ENCODE peak calls at places on chromosome 10, in seven cellular contexts. One of them, this sample, is unnamed.

GRCh38 chr10:63105811-63106755 is 27.0 kb upstream of the NRBF2 start:
- DNase-seq in cardiac muscle cell: peak
- DNase-seq in GM12865: no peak
- DNase-seq in BJ: no peak
- DNase-seq in brain microvascular endothelial cell: peak
- DNase-seq in K562: no peak
- DNase-seq in H1: peak
- DNase-seq in this sample: peak

GRCh38 chr10:68242051-68242450 is 10.1 kb upstream of the ATOH7 start:
- DNase-seq in cardiac muscle cell: no peak
- DNase-seq in GM12865: no peak
- DNase-seq in BJ: no peak
- DNase-seq in brain microvascular endothelial cell: no peak
- DNase-seq in K562: no peak
- DNase-seq in H1: no peak
- DNase-seq in this sample: no peak

GRCh38 chr10:53223846-53224245 is 451.3 kb upstream of the MBL2 start:
- DNase-seq in cardiac muscle cell: no peak
- DNase-seq in GM12865: no peak
- DNase-seq in BJ: no peak
- DNase-seq in brain microvascular endothelial cell: no peak
- DNase-seq in K562: no peak
- DNase-seq in H1: peak
- DNase-seq in this sample: no peak

GRCh38 chr10:568848-569247 is 120.6 kb downstream of the DIP2C start:
- DNase-seq in cardiac muscle cell: no peak
- DNase-seq in GM12865: no peak
- DNase-seq in BJ: no peak
- DNase-seq in brain microvascular endothelial cell: no peak
- DNase-seq in K562: no peak
- DNase-seq in H1: no peak
- DNase-seq in this sample: no peak

GRCh38 chr10:91462423-91462822 is 52.3 kb downstream of the HECTD2 start:
- DNase-seq in cardiac muscle cell: no peak
- DNase-seq in GM12865: no peak
- DNase-seq in BJ: peak
- DNase-seq in brain microvascular endothelial cell: peak
- DNase-seq in K562: no peak
- DNase-seq in H1: no peak
- DNase-seq in this sample: peak

GRCh38 chr10:5775705-5776104 is 37.5 kb downstream of the GDI2 start:
- DNase-seq in cardiac muscle cell: no peak
- DNase-seq in GM12865: no peak
- DNase-seq in BJ: no peak
- DNase-seq in brain microvascular endothelial cell: no peak
- DNase-seq in K562: no peak
- DNase-seq in H1: no peak
- DNase-seq in this sample: no peak

GRCh38 chr10:103919648-103920025 is 1.7 kb upstream of the STN1 start:
- DNase-seq in cardiac muscle cell: no peak
- DNase-seq in GM12865: no peak
- DNase-seq in BJ: no peak
- DNase-seq in brain microvascular endothelial cell: no peak
- DNase-seq in K562: no peak
- DNase-seq in H1: no peak
- DNase-seq in this sample: no peak

GRCh38 chr10:48309711-48310226 is 3.3 kb downstream of the MAPK8 start:
- DNase-seq in cardiac muscle cell: peak
- DNase-seq in GM12865: peak
- DNase-seq in BJ: no peak
- DNase-seq in brain microvascular endothelial cell: no peak
- DNase-seq in K562: no peak
- DNase-seq in H1: no peak
- DNase-seq in this sample: peak

GRCh38 chr10:96275685-96276418 is 4.5 kb upstream of the BLNK start:
- DNase-seq in cardiac muscle cell: no peak
- DNase-seq in GM12865: no peak
- DNase-seq in BJ: no peak
- DNase-seq in brain microvascular endothelial cell: no peak
- DNase-seq in K562: no peak
- DNase-seq in H1: no peak
- DNase-seq in this sample: no peak

GRCh38 chr10:117804470-117805011 is 242.2 kb downstream of the RAB11FIP2 start:
- DNase-seq in cardiac muscle cell: no peak
- DNase-seq in GM12865: peak
- DNase-seq in BJ: no peak
- DNase-seq in brain microvascular endothelial cell: no peak
- DNase-seq in K562: no peak
- DNase-seq in H1: no peak
- DNase-seq in this sample: no peak

GRCh38 chr10:113126506-113127192 is 176.6 kb downstream of the TCF7L2 start:
- DNase-seq in cardiac muscle cell: peak
- DNase-seq in GM12865: no peak
- DNase-seq in BJ: no peak
- DNase-seq in brain microvascular endothelial cell: peak
- DNase-seq in K562: no peak
- DNase-seq in H1: no peak
- DNase-seq in this sample: peak

GRCh38 chr10:57964371-57964770 is 303.3 kb downstream of the IPMK start:
- DNase-seq in cardiac muscle cell: peak
- DNase-seq in GM12865: no peak
- DNase-seq in BJ: no peak
- DNase-seq in brain microvascular endothelial cell: peak
- DNase-seq in K562: no peak
- DNase-seq in H1: no peak
- DNase-seq in this sample: peak

GRCh38 chr10:125060486-125060850 is 99.9 kb downstream of the CTBP2 start:
- DNase-seq in cardiac muscle cell: no peak
- DNase-seq in GM12865: no peak
- DNase-seq in BJ: no peak
- DNase-seq in brain microvascular endothelial cell: peak
- DNase-seq in K562: peak
- DNase-seq in H1: no peak
- DNase-seq in this sample: no peak

GRCh38 chr10:120477723-120478270 is 20.8 kb downstream of the PLPP4 start:
- DNase-seq in cardiac muscle cell: no peak
- DNase-seq in GM12865: no peak
- DNase-seq in BJ: no peak
- DNase-seq in brain microvascular endothelial cell: peak
- DNase-seq in K562: no peak
- DNase-seq in H1: no peak
- DNase-seq in this sample: peak

GRCh38 chr10:61271127-61271780 is 181.9 kb downstream of the TMEM26 start:
- DNase-seq in cardiac muscle cell: peak
- DNase-seq in GM12865: no peak
- DNase-seq in BJ: peak
- DNase-seq in brain microvascular endothelial cell: peak
- DNase-seq in K562: no peak
- DNase-seq in H1: no peak
- DNase-seq in this sample: peak
- H3K4me3 ChIP-seq in cardiac muscle cell: no peak
- H3K4me3 ChIP-seq in GM12865: no peak
- H3K4me3 ChIP-seq in BJ: no peak
- H3K4me3 ChIP-seq in brain microvascular endothelial cell: no peak
- H3K4me3 ChIP-seq in K562: no peak
- H3K4me3 ChIP-seq in H1: no peak
- H3K4me3 ChIP-seq in this sample: no peak

GRCh38 chr10:18008989-18009388 is 57.3 kb downstream of the SLC39A12 start:
- DNase-seq in cardiac muscle cell: peak
- DNase-seq in GM12865: no peak
- DNase-seq in BJ: no peak
- DNase-seq in brain microvascular endothelial cell: no peak
- DNase-seq in K562: no peak
- DNase-seq in H1: no peak
- DNase-seq in this sample: peak

GRCh38 chr10:18005781-18006456 is 54.2 kb downstream of the SLC39A12 start:
- DNase-seq in cardiac muscle cell: peak
- DNase-seq in GM12865: no peak
- DNase-seq in BJ: peak
- DNase-seq in brain microvascular endothelial cell: peak
- DNase-seq in K562: no peak
- DNase-seq in H1: no peak
- DNase-seq in this sample: peak

GRCh38 chr10:18000601-18001000 is 48.9 kb downstream of the SLC39A12 start:
- DNase-seq in cardiac muscle cell: no peak
- DNase-seq in GM12865: no peak
- DNase-seq in BJ: no peak
- DNase-seq in brain microvascular endothelial cell: no peak
- DNase-seq in K562: no peak
- DNase-seq in H1: no peak
- DNase-seq in this sample: no peak

GRCh38 chr10:18010050-18010449 is 58.3 kb downstream of the SLC39A12 start:
- DNase-seq in cardiac muscle cell: no peak
- DNase-seq in GM12865: no peak
- DNase-seq in BJ: no peak
- DNase-seq in brain microvascular endothelial cell: no peak
- DNase-seq in K562: no peak
- DNase-seq in H1: no peak
- DNase-seq in this sample: peak

DNA sequence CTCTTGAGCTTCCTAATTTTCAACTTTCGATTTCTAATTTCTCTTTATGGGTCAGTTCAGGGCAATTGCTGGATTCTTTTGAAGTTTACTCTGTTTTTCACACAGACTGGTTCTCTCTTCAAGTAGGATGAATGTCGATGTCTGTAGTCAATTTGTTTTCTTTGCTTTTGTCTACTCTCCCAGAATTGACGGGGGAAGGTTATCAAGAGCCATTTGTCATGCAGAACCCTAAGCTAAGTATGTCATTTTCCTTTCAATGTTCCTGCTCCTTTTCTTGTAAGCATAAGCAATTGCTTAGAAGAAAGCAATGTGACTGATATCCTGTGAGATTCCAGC is 53.7 kb downstream of the SLC39A12 start:
- DNase-seq in cardiac muscle cell: no peak
- DNase-seq in GM12865: no peak
- DNase-seq in BJ: no peak
- DNase-seq in brain microvascular endothelial cell: no peak
- DNase-seq in K562: no peak
- DNase-seq in H1: no peak
- DNase-seq in this sample: no peak
- H3K4me3 ChIP-seq in cardiac muscle cell: no peak
- H3K4me3 ChIP-seq in GM12865: no peak
- H3K4me3 ChIP-seq in BJ: no peak
- H3K4me3 ChIP-seq in brain microvascular endothelial cell: no peak
- H3K4me3 ChIP-seq in K562: no peak
- H3K4me3 ChIP-seq in H1: no peak
- H3K4me3 ChIP-seq in this sample: peak

DNA sequence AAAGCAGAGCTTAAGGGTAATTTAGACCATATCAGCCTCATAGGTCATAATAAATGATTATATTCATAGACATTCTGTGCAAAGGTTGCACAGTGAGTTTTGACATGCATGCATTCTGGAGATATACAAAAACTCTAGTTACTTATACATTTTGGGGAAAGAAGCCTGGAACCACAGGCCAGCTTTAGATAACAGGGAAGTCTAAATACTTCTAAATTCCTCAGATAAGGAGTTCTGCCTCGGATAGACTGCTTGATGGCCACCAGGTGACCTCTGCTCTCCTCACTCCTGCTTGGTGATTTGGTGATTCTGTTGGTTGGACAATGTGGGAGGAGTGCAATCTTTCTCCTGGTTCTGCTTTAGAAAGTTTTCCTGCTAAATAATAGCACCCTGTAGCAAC is 77.9 kb downstream of the SGMS1 start:
- DNase-seq in cardiac muscle cell: peak
- DNase-seq in GM12865: no peak
- DNase-seq in BJ: no peak
- DNase-seq in brain microvascular endothelial cell: no peak
- DNase-seq in K562: no peak
- DNase-seq in H1: no peak
- DNase-seq in this sample: peak
- H3K4me3 ChIP-seq in cardiac muscle cell: no peak
- H3K4me3 ChIP-seq in GM12865: no peak
- H3K4me3 ChIP-seq in BJ: no peak
- H3K4me3 ChIP-seq in brain microvascular endothelial cell: no peak
- H3K4me3 ChIP-seq in K562: no peak
- H3K4me3 ChIP-seq in H1: no peak
- H3K4me3 ChIP-seq in this sample: no peak

DNA sequence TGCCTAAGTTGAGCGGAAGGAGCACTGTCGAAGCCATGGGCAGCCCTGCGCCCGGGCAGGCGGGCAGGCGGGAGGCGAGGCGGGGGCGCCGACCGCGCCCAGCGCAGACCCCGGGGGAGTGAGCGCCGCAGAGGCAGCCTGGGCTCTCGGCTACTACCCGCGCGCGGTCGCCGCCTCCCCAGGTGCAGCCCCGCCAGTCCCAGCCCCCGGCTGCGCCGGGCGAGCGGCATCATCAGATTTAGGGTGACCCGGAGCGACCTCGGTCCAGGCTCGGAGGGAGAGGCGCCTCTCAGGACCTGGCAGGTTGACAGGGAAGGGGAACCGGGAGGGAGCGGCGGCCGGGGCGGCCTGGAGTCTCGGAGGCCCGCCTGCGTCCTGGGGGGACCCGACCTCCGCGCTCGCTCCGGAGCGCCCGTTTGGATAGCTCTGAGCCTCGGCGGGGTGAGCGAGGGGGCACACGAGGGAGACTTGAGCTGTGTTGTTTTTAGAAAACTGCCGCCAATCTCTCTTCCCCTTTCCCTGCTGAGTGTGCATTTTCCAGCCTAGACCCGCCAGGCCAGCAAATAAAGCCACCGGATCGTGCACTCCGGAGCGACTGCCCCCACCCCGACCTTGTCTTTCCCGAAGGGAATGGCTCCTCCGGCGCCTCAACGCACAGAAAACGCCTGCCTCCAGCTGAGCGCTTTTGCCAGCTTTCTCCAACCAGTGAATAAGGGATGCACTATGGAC is 2.3 kb upstream of the NRP1 start:
- DNase-seq in cardiac muscle cell: peak
- DNase-seq in GM12865: no peak
- DNase-seq in BJ: no peak
- DNase-seq in brain microvascular endothelial cell: peak
- DNase-seq in K562: no peak
- DNase-seq in H1: no peak
- DNase-seq in this sample: peak
- H3K4me3 ChIP-seq in cardiac muscle cell: peak
- H3K4me3 ChIP-seq in GM12865: no peak
- H3K4me3 ChIP-seq in BJ: peak
- H3K4me3 ChIP-seq in brain microvascular endothelial cell: peak
- H3K4me3 ChIP-seq in K562: no peak
- H3K4me3 ChIP-seq in H1: peak
- H3K4me3 ChIP-seq in this sample: peak

GRCh38 chr10:122373108-122373507 is 1.4 kb upstream of the PLEKHA1 start:
- DNase-seq in cardiac muscle cell: no peak
- DNase-seq in GM12865: no peak
- DNase-seq in BJ: no peak
- DNase-seq in brain microvascular endothelial cell: no peak
- DNase-seq in K562: no peak
- DNase-seq in H1: no peak
- DNase-seq in this sample: no peak
- H3K4me3 ChIP-seq in cardiac muscle cell: no peak
- H3K4me3 ChIP-seq in GM12865: no peak
- H3K4me3 ChIP-seq in BJ: no peak
- H3K4me3 ChIP-seq in brain microvascular endothelial cell: no peak
- H3K4me3 ChIP-seq in K562: no peak
- H3K4me3 ChIP-seq in H1: no peak
- H3K4me3 ChIP-seq in this sample: no peak

DNA sequence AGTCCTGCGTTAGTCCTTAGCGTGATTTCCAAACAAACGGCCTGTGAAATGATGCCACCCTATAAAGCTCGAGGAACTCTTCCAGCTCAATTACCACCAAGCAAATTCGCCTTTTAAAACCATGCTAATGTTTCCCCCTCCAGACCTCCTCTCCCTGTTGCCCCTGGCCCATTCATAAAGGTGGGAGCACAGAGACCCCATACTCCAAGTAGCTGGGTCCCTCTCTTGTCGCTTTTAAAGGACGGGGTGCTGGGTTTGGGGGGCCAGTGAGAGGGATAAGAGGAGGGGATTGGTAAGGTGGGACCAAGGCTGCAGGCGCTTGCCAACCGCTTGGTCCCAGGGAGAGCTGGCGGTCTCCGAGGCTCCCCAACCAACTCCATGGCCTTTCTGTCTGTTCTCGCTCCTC is 1.2 kb downstream of the HMX2 start:
- DNase-seq in cardiac muscle cell: no peak
- DNase-seq in GM12865: no peak
- DNase-seq in BJ: no peak
- DNase-seq in brain microvascular endothelial cell: no peak
- DNase-seq in K562: no peak
- DNase-seq in H1: no peak
- DNase-seq in this sample: no peak
- H3K4me3 ChIP-seq in cardiac muscle cell: peak
- H3K4me3 ChIP-seq in GM12865: no peak
- H3K4me3 ChIP-seq in BJ: no peak
- H3K4me3 ChIP-seq in brain microvascular endothelial cell: no peak
- H3K4me3 ChIP-seq in K562: no peak
- H3K4me3 ChIP-seq in H1: peak
- H3K4me3 ChIP-seq in this sample: no peak